ENCODE peak calls at places on chromosomes 11 and 22, in seven cellular contexts. Y is ovary; D is LNCaP clone FGC; A is fibroblast of lung; R is activated naive CD4-positive, alpha-beta T cell treated with Interleukin-2 at 50 U/mL for 16 hours; I is AG08395; M is lower lobe of right lung. X is an unnamed sample.

GRCh38 chr11:66207816-66208215 is 60.6 kb upstream of the RAB1B start:
- DNase-seq in Y (no peak), D (no peak), A (no peak), R (no peak), I (no peak), M (no peak), X (no peak)

GRCh38 chr11:116853461-116854073 is 16.1 kb upstream of the APOA1 start:
- DNase-seq in Y (no peak), D (peak), A (peak), R (peak), I (peak), M (no peak), X (peak)

GRCh38 chr11:119367661-119368120 is 13.8 kb downstream of the USP2 start:
- DNase-seq in Y (peak), D (no peak), A (no peak), R (no peak), I (no peak), M (no peak), X (no peak)

GRCh38 chr11:16770016-16770415 is 31.6 kb downstream of the C11orf58 start:
- DNase-seq in Y (no peak), D (no peak), A (no peak), R (no peak), I (no peak), M (no peak), X (no peak)

GRCh38 chr22:46730568-46731245 is 7.3 kb downstream of the CERK start:
- DNase-seq in Y (no peak), D (no peak), A (no peak), R (no peak), I (no peak), M (no peak), X (no peak)

GRCh38 chr11:10540915-10541591 is at the start of gene RNF141:
- DNase-seq in Y (peak), D (peak), A (peak), R (peak), I (peak), M (peak), X (peak)

GRCh38 chr11:11265994-11266606 is 87.0 kb downstream of the CSNK2A3 start:
- DNase-seq in Y (no peak), D (peak), A (no peak), R (peak), I (peak), M (peak), X (no peak)

GRCh38 chr11:75270896-75271415 is 30.4 kb downstream of the TPBGL start:
- DNase-seq in Y (no peak), D (no peak), A (peak), R (no peak), I (peak), M (no peak), X (peak)

GRCh38 chr11:112962854-112963367 is 1.7 kb downstream of the NCAM1 start:
- DNase-seq in Y (peak), D (no peak), A (peak), R (no peak), I (peak), M (peak), X (no peak)

GRCh38 chr22:31329029-31329428 is 17.1 kb downstream of the PATZ1 start:
- DNase-seq in Y (no peak), D (no peak), A (no peak), R (no peak), I (peak), M (no peak), X (no peak)